ENCODE peak calls at places on chromosome 9, in four cellular contexts. One of them, this sample, is unnamed.

GRCh38 chr9:125176632-125177031 is 13.0 kb downstream of the PPP6C start:
- DNase-seq in fibroblast of mammary gland: peak
- DNase-seq in GM12865: no peak
- DNase-seq in upper lobe of right lung: no peak
- DNase-seq in this sample: no peak

GRCh38 chr9:76400534-76401096 is 6.4 kb upstream of the RFK start:
- DNase-seq in fibroblast of mammary gland: no peak
- DNase-seq in GM12865: no peak
- DNase-seq in upper lobe of right lung: no peak
- DNase-seq in this sample: peak

GRCh38 chr9:129166962-129167557 is 11.0 kb downstream of the IER5L start:
- DNase-seq in fibroblast of mammary gland: peak
- DNase-seq in GM12865: no peak
- DNase-seq in upper lobe of right lung: peak
- DNase-seq in this sample: peak

GRCh38 chr9:104863180-104863883 is 64.6 kb downstream of the ABCA1 start:
- DNase-seq in fibroblast of mammary gland: peak
- DNase-seq in GM12865: peak
- DNase-seq in upper lobe of right lung: no peak
- DNase-seq in this sample: peak

GRCh38 chr9:20940447-20941176 is 90.8 kb downstream of the HACD4 start:
- DNase-seq in fibroblast of mammary gland: peak
- DNase-seq in GM12865: no peak
- DNase-seq in upper lobe of right lung: no peak
- DNase-seq in this sample: no peak

GRCh38 chr9:114721491-114722362 is 39.7 kb upstream of the TEX48 start:
- DNase-seq in fibroblast of mammary gland: peak
- DNase-seq in GM12865: no peak
- DNase-seq in upper lobe of right lung: no peak
- DNase-seq in this sample: peak

GRCh38 chr9:18994263-18994916 is 38.6 kb downstream of the SAXO1 start:
- DNase-seq in fibroblast of mammary gland: no peak
- DNase-seq in GM12865: no peak
- DNase-seq in upper lobe of right lung: no peak
- DNase-seq in this sample: no peak

GRCh38 chr9:76456202-76456926 is 2.6 kb upstream of the GCNT1 start:
- DNase-seq in fibroblast of mammary gland: peak
- DNase-seq in GM12865: peak
- DNase-seq in upper lobe of right lung: no peak
- DNase-seq in this sample: peak

GRCh38 chr9:84953797-84954695 is 284.5 kb downstream of the NTRK2 start:
- DNase-seq in fibroblast of mammary gland: peak
- DNase-seq in GM12865: peak
- DNase-seq in upper lobe of right lung: peak
- DNase-seq in this sample: peak

GRCh38 chr9:38243993-38244392 is 148.5 kb upstream of the ALDH1B1 start:
- DNase-seq in fibroblast of mammary gland: no peak
- DNase-seq in GM12865: peak
- DNase-seq in upper lobe of right lung: no peak
- DNase-seq in this sample: no peak

GRCh38 chr9:81052846-81053245 is 636.5 kb downstream of the TLE1 start:
- DNase-seq in fibroblast of mammary gland: peak
- DNase-seq in GM12865: no peak
- DNase-seq in upper lobe of right lung: no peak
- DNase-seq in this sample: peak

GRCh38 chr9:69155341-69156030 is 18.6 kb upstream of the TJP2 start:
- DNase-seq in fibroblast of mammary gland: no peak
- DNase-seq in GM12865: peak
- DNase-seq in upper lobe of right lung: no peak
- DNase-seq in this sample: peak

GRCh38 chr9:72362680-72363139 is 2.3 kb downstream of the ZFAND5 start:
- DNase-seq in fibroblast of mammary gland: peak
- DNase-seq in GM12865: peak
- DNase-seq in upper lobe of right lung: no peak
- DNase-seq in this sample: peak

GRCh38 chr9:135602789-135603481 is 36.4 kb downstream of the GLT6D1 start:
- DNase-seq in fibroblast of mammary gland: peak
- DNase-seq in GM12865: peak
- DNase-seq in upper lobe of right lung: peak
- DNase-seq in this sample: peak

GRCh38 chr9:73780916-73781315 is 629.3 kb downstream of the ANXA1 start:
- DNase-seq in fibroblast of mammary gland: peak
- DNase-seq in GM12865: no peak
- DNase-seq in upper lobe of right lung: no peak
- DNase-seq in this sample: peak

GRCh38 chr9:107336718-107337360 is 53.8 kb downstream of the RAD23B start:
- DNase-seq in fibroblast of mammary gland: peak
- DNase-seq in GM12865: no peak
- DNase-seq in upper lobe of right lung: no peak
- DNase-seq in this sample: peak

GRCh38 chr9:124559871-124560270 is 52.7 kb upstream of the NR5A1 start:
- DNase-seq in fibroblast of mammary gland: peak
- DNase-seq in GM12865: no peak
- DNase-seq in upper lobe of right lung: no peak
- DNase-seq in this sample: peak

GRCh38 chr9:109923826-109924225 is 143.8 kb downstream of the PALM2AKAP2 start:
- DNase-seq in fibroblast of mammary gland: no peak
- DNase-seq in GM12865: no peak
- DNase-seq in upper lobe of right lung: no peak
- DNase-seq in this sample: no peak

GRCh38 chr9:110016340-110016739 is 191.6 kb downstream of the C9orf152 start:
- DNase-seq in fibroblast of mammary gland: peak
- DNase-seq in GM12865: no peak
- DNase-seq in upper lobe of right lung: no peak
- DNase-seq in this sample: peak

GRCh38 chr9:137456061-137456863 is 2.9 kb downstream of the NSMF start:
- DNase-seq in fibroblast of mammary gland: peak
- DNase-seq in GM12865: no peak
- DNase-seq in upper lobe of right lung: peak
- DNase-seq in this sample: no peak

GRCh38 chr9:30089428-30089827 is 2295.0 kb upstream of the ACO1 start:
- DNase-seq in fibroblast of mammary gland: no peak
- DNase-seq in GM12865: no peak
- DNase-seq in upper lobe of right lung: no peak
- DNase-seq in this sample: no peak

GRCh38 chr9:61634192-61634591 is 444.4 kb downstream of the SPATA31A7 start:
- DNase-seq in fibroblast of mammary gland: no peak
- DNase-seq in GM12865: no peak
- DNase-seq in upper lobe of right lung: no peak
- DNase-seq in this sample: no peak

GRCh38 chr9:127930298-127931091 is at the start of gene PIP5KL1:
- DNase-seq in fibroblast of mammary gland: peak
- DNase-seq in GM12865: peak
- DNase-seq in upper lobe of right lung: peak
- DNase-seq in this sample: peak

GRCh38 chr9:6415266-6415665 is 2.3 kb downstream of the UHRF2 start:
- DNase-seq in fibroblast of mammary gland: peak
- DNase-seq in GM12865: peak
- DNase-seq in upper lobe of right lung: no peak
- DNase-seq in this sample: no peak

GRCh38 chr9:114035221-114035844 is 42.8 kb downstream of the AMBP start:
- DNase-seq in fibroblast of mammary gland: no peak
- DNase-seq in GM12865: no peak
- DNase-seq in upper lobe of right lung: no peak
- DNase-seq in this sample: no peak

GRCh38 chr9:36623280-36623679 is 50.6 kb downstream of the MELK start:
- DNase-seq in fibroblast of mammary gland: peak
- DNase-seq in GM12865: no peak
- DNase-seq in upper lobe of right lung: no peak
- DNase-seq in this sample: peak

GRCh38 chr9:133791735-133792649 is 53.8 kb upstream of the SARDH start:
- DNase-seq in fibroblast of mammary gland: no peak
- DNase-seq in GM12865: no peak
- DNase-seq in upper lobe of right lung: no peak
- DNase-seq in this sample: no peak

DNA sequence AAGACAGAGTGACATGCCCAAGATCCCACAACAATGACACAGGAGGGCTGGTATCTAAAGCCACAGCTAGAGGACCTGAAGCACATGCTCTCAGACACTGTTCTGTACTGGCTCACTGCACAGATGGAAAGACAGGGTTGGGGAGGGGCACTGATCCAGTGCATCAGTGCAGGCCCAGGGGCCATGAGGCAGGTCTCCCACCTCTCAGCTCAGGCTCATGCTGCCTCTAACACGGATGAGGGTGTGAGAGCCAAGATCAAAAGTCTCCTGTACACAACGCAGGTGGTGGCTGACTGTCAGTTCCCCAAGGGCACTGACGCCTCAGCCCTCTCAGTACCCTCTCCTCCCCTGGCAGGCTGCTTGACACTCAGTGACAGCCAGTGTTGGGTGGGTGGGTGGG is 10.9 kb downstream of the RAPGEF1 start:
- DNase-seq in fibroblast of mammary gland: no peak
- DNase-seq in GM12865: peak
- DNase-seq in upper lobe of right lung: no peak
- DNase-seq in this sample: no peak
- H3K4me3 ChIP-seq in fibroblast of mammary gland: no peak
- H3K4me3 ChIP-seq in GM12865: peak
- H3K4me3 ChIP-seq in upper lobe of right lung: no peak
- H3K4me3 ChIP-seq in this sample: no peak

DNA sequence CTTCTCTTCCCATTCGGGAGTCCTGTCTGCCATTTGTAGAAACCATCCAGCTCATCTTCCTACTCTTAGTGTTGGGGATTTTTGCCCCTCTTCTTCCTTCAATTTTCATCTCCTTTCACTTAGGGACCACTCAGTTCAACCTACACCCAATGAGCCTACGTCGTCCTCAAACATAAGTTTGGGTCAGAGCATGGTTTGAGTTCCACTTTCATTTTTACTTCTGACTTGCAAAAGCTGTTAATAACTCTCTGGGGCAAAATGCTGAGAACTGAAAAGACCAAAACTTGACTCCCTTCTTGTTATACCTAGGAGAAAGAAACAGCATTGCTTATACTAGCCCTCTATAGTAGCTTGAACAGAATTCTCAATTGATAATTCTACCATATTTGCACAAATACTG is 381.5 kb upstream of the MPDZ start:
- DNase-seq in fibroblast of mammary gland: no peak
- DNase-seq in GM12865: peak
- DNase-seq in upper lobe of right lung: no peak
- DNase-seq in this sample: no peak
- H3K4me3 ChIP-seq in fibroblast of mammary gland: no peak
- H3K4me3 ChIP-seq in GM12865: no peak
- H3K4me3 ChIP-seq in upper lobe of right lung: no peak
- H3K4me3 ChIP-seq in this sample: no peak

DNA sequence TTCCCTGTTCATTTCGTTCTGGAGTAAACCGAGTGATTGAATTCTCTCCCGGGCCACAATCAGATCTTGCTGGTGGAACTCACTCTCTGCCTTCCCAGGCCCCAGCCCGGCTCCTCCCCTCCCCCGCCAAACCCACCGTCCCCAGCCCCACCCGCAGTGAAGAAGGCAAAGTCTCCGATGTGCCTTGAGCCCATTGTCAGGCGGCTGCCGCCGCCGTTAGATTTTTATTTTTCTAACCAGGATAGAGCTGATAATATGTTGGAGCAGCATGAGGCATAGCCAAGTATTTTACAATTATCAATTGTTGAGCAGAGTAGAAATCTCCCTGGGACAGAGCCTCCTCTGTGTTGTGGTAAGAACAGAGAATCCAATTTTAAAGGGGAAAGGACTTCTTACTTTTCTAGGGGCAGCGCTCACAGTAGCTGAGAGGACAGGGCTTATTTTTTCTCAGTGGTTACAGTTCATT is 1.2 kb downstream of the PSAT1 start:
- DNase-seq in fibroblast of mammary gland: peak
- DNase-seq in GM12865: no peak
- DNase-seq in upper lobe of right lung: no peak
- DNase-seq in this sample: no peak
- H3K4me3 ChIP-seq in fibroblast of mammary gland: peak
- H3K4me3 ChIP-seq in GM12865: peak
- H3K4me3 ChIP-seq in upper lobe of right lung: peak
- H3K4me3 ChIP-seq in this sample: peak

GRCh38 chr9:90987566-90987965 is 185.9 kb downstream of the SYK start:
- DNase-seq in fibroblast of mammary gland: no peak
- DNase-seq in GM12865: no peak
- DNase-seq in upper lobe of right lung: no peak
- DNase-seq in this sample: no peak

GRCh38 chr9:90995516-90995915 is 193.9 kb downstream of the SYK start:
- DNase-seq in fibroblast of mammary gland: peak
- DNase-seq in GM12865: no peak
- DNase-seq in upper lobe of right lung: no peak
- DNase-seq in this sample: no peak

GRCh38 chr9:90996154-90996788 is 194.7 kb downstream of the SYK start:
- DNase-seq in fibroblast of mammary gland: no peak
- DNase-seq in GM12865: no peak
- DNase-seq in upper lobe of right lung: no peak
- DNase-seq in this sample: peak

GRCh38 chr9:90988318-90988717 is 186.7 kb downstream of the SYK start:
- DNase-seq in fibroblast of mammary gland: peak
- DNase-seq in GM12865: no peak
- DNase-seq in upper lobe of right lung: no peak
- DNase-seq in this sample: peak

DNA sequence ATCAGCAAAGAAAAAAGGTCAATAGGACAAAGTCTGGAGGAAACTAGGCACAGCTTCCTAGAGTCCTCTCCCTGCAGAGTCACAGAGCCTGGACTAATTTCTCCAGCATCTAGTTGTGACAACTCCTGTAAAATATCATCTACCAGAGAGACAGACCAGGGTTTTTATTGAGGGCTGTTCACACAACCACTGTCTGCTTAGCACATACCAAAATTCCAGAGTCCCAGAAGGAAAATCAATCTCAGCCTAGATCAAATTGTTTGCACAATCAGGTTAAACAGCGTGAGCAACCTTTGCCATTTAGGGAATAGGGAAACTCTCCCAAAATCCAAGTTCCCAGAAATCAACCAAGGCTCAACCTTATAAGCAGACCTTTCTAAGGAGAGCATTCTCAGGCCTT is 190.3 kb downstream of the SYK start:
- DNase-seq in fibroblast of mammary gland: peak
- DNase-seq in GM12865: no peak
- DNase-seq in upper lobe of right lung: no peak
- DNase-seq in this sample: no peak
- H3K4me3 ChIP-seq in fibroblast of mammary gland: no peak
- H3K4me3 ChIP-seq in GM12865: no peak
- H3K4me3 ChIP-seq in upper lobe of right lung: no peak
- H3K4me3 ChIP-seq in this sample: no peak

GRCh38 chr9:117703538-117703937 is 665 bp upstream of the TLR4 start:
- DNase-seq in fibroblast of mammary gland: peak
- DNase-seq in GM12865: no peak
- DNase-seq in upper lobe of right lung: no peak
- DNase-seq in this sample: no peak
- H3K4me3 ChIP-seq in fibroblast of mammary gland: peak
- H3K4me3 ChIP-seq in GM12865: no peak
- H3K4me3 ChIP-seq in upper lobe of right lung: peak
- H3K4me3 ChIP-seq in this sample: no peak